ENCODE peak calls at places on chromosomes 12 and 14, in seven cellular contexts. One of them, this sample, is unnamed.

GRCh38 chr14:102020058-102020971 is 55.9 kb downstream of the DYNC1H1 start:
- DNase-seq in glutamatergic neuron: no peak
- DNase-seq in astrocyte of the spinal cord: peak; percentile 88
- DNase-seq in WERI-Rb-1: peak; percentile 28
- DNase-seq in OCI-LY7: no peak
- DNase-seq in uterus: no peak
- DNase-seq in heart right ventricle: no peak
- DNase-seq in this sample: no peak

GRCh38 chr14:27015046-27015445 is 417.2 kb upstream of the NOVA1 start:
- DNase-seq in glutamatergic neuron: no peak
- DNase-seq in OCI-LY7: no peak
- DNase-seq in astrocyte of the spinal cord: no peak
- DNase-seq in uterus: no peak
- DNase-seq in WERI-Rb-1: no peak
- DNase-seq in heart right ventricle: no peak
- DNase-seq in this sample: no peak

GRCh38 chr12:52614381-52615207 is 3.8 kb downstream of the KRT73 start:
- DNase-seq in glutamatergic neuron: no peak
- DNase-seq in heart right ventricle: no peak
- DNase-seq in WERI-Rb-1: no peak
- DNase-seq in astrocyte of the spinal cord: no peak
- DNase-seq in uterus: no peak
- DNase-seq in OCI-LY7: no peak
- DNase-seq in this sample: no peak

GRCh38 chr12:53523131-53523530 is 15.8 kb upstream of the NPFF start:
- DNase-seq in glutamatergic neuron: no peak
- DNase-seq in WERI-Rb-1: no peak
- DNase-seq in astrocyte of the spinal cord: no peak
- DNase-seq in heart right ventricle: no peak
- DNase-seq in uterus: no peak
- DNase-seq in OCI-LY7: no peak
- DNase-seq in this sample: no peak

GRCh38 chr12:54429014-54429471 is 10.0 kb upstream of the ITGA5 start:
- DNase-seq in glutamatergic neuron: no peak
- DNase-seq in uterus: no peak
- DNase-seq in heart right ventricle: no peak
- DNase-seq in astrocyte of the spinal cord: no peak
- DNase-seq in WERI-Rb-1: no peak
- DNase-seq in OCI-LY7: no peak
- DNase-seq in this sample: no peak

GRCh38 chr14:33408291-33408690 is 469.6 kb downstream of the NPAS3 start:
- DNase-seq in OCI-LY7: no peak
- DNase-seq in WERI-Rb-1: no peak
- DNase-seq in uterus: no peak
- DNase-seq in heart right ventricle: no peak
- DNase-seq in astrocyte of the spinal cord: no peak
- DNase-seq in glutamatergic neuron: no peak
- DNase-seq in this sample: no peak

GRCh38 chr14:74389980-74390379 is 36.0 kb downstream of the SYNDIG1L start:
- DNase-seq in OCI-LY7: no peak
- DNase-seq in glutamatergic neuron: no peak
- DNase-seq in WERI-Rb-1: no peak
- DNase-seq in heart right ventricle: no peak
- DNase-seq in uterus: no peak
- DNase-seq in astrocyte of the spinal cord: no peak
- DNase-seq in this sample: no peak

GRCh38 chr14:44912041-44912869 is 49.5 kb downstream of the KLHL28 start:
- DNase-seq in WERI-Rb-1: no peak
- DNase-seq in glutamatergic neuron: peak; percentile 18
- DNase-seq in uterus: peak; percentile 19
- DNase-seq in OCI-LY7: no peak
- DNase-seq in heart right ventricle: peak; percentile 20
- DNase-seq in astrocyte of the spinal cord: no peak
- DNase-seq in this sample: peak; percentile 4

GRCh38 chr12:106954462-106955376 is 988 bp upstream of the TMEM263 start:
- DNase-seq in glutamatergic neuron: peak; percentile 60
- DNase-seq in OCI-LY7: no peak
- DNase-seq in heart right ventricle: peak; percentile 53
- DNase-seq in WERI-Rb-1: peak; percentile 12
- DNase-seq in uterus: peak; percentile 52
- DNase-seq in astrocyte of the spinal cord: no peak
- DNase-seq in this sample: peak; percentile 21

GRCh38 chr12:106957617-106958016 is 1.9 kb downstream of the TMEM263 start:
- DNase-seq in uterus: no peak
- DNase-seq in OCI-LY7: peak; percentile 41
- DNase-seq in WERI-Rb-1: no peak
- DNase-seq in astrocyte of the spinal cord: peak; percentile 15
- DNase-seq in glutamatergic neuron: no peak
- DNase-seq in heart right ventricle: no peak
- DNase-seq in this sample: no peak

GRCh38 chr12:106955377-106956047 is at the start of gene TMEM263:
- DNase-seq in heart right ventricle: peak; percentile 98
- DNase-seq in WERI-Rb-1: peak; percentile 96
- DNase-seq in glutamatergic neuron: peak; percentile 97
- DNase-seq in uterus: peak; percentile 98
- DNase-seq in astrocyte of the spinal cord: peak; percentile 97
- DNase-seq in OCI-LY7: peak; percentile 95
- DNase-seq in this sample: peak; percentile 99

GRCh38 chr12:106953352-106954260 is 2.1 kb upstream of the TMEM263 start:
- DNase-seq in astrocyte of the spinal cord: peak; percentile 25
- DNase-seq in heart right ventricle: no peak
- DNase-seq in uterus: no peak
- DNase-seq in glutamatergic neuron: no peak
- DNase-seq in WERI-Rb-1: no peak
- DNase-seq in OCI-LY7: no peak
- DNase-seq in this sample: no peak

DNA sequence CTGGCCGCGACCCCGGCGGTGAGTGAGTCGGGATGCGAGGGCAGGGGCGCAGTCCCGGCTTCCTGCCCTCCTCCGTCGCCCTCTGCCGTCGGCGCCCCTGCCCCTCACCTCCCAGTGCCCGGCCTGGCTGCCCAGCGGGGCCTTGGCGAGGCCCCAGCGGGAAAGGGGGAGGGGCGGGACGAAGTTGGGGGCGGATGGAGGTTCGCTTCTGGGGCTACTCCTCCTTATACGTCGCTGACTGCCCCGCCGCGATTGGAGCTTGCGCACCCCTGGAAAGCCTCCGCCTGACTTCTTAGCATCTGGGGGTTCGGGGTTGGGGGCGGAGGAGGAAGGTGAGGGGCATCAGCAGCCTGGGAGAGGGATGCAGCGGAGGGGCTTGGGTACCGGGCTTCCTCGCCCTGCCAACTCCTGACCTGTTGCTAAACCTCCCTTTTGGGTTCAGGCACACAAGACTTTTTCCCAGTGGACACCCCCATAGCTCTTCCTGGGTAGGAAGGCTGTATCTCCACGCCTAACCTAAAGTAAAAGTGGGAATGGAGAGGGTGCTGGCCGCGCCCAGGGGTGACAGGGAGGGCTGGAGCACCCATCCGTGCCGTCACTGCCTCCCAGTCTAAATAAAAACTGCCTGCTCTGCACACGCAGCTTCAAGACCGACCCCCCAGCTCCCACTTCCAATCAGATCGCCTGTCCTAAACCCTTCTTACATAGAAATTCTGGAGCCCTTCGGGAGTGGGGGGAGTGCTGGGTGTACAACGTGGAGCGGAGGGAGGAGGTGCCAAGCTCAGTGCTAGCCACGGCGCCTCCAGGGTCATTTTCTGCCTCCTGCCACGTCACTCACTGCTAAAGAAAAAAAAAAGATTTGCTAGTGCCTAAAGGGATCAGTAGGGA is 585 bp downstream of the TMEM263 start:
- DNase-seq in WERI-Rb-1: peak; percentile 81
- DNase-seq in glutamatergic neuron: peak; percentile 43
- DNase-seq in astrocyte of the spinal cord: peak; percentile 89
- DNase-seq in heart right ventricle: peak; percentile 71
- DNase-seq in OCI-LY7: peak; percentile 63
- DNase-seq in uterus: peak; percentile 76
- DNase-seq in this sample: peak; percentile 75
- TF ChIP-seq CTCF in WERI-Rb-1: no peak
- TF ChIP-seq CTCF in glutamatergic neuron: no peak
- TF ChIP-seq CTCF in astrocyte of the spinal cord: peak; percentile 16
- TF ChIP-seq CTCF in heart right ventricle: peak; percentile 53
- TF ChIP-seq CTCF in OCI-LY7: peak; percentile 33
- TF ChIP-seq CTCF in uterus: no peak
- TF ChIP-seq CTCF in this sample: no peak

GRCh38 chr12:24231298-24231697 is 281.8 kb upstream of the SOX5 start:
- DNase-seq in glutamatergic neuron: no peak
- DNase-seq in astrocyte of the spinal cord: no peak
- DNase-seq in heart right ventricle: no peak
- DNase-seq in WERI-Rb-1: no peak
- DNase-seq in uterus: no peak
- DNase-seq in OCI-LY7: no peak
- DNase-seq in this sample: no peak

GRCh38 chr12:24228980-24229730 is 279.7 kb upstream of the SOX5 start:
- DNase-seq in glutamatergic neuron: no peak
- DNase-seq in astrocyte of the spinal cord: peak; percentile 43
- DNase-seq in heart right ventricle: no peak
- DNase-seq in WERI-Rb-1: no peak
- DNase-seq in OCI-LY7: no peak
- DNase-seq in uterus: no peak
- DNase-seq in this sample: no peak

GRCh38 chr12:24232531-24232930 is 283.1 kb upstream of the SOX5 start:
- DNase-seq in uterus: no peak
- DNase-seq in astrocyte of the spinal cord: no peak
- DNase-seq in WERI-Rb-1: no peak
- DNase-seq in heart right ventricle: no peak
- DNase-seq in glutamatergic neuron: no peak
- DNase-seq in OCI-LY7: no peak
- DNase-seq in this sample: no peak

GRCh38 chr12:24228371-24228770 is 278.9 kb upstream of the SOX5 start:
- DNase-seq in astrocyte of the spinal cord: no peak
- DNase-seq in OCI-LY7: no peak
- DNase-seq in WERI-Rb-1: no peak
- DNase-seq in uterus: no peak
- DNase-seq in heart right ventricle: no peak
- DNase-seq in glutamatergic neuron: no peak
- DNase-seq in this sample: no peak

GRCh38 chr12:24230061-24230460 is 280.6 kb upstream of the SOX5 start:
- DNase-seq in OCI-LY7: no peak
- DNase-seq in WERI-Rb-1: no peak
- DNase-seq in glutamatergic neuron: no peak
- DNase-seq in heart right ventricle: no peak
- DNase-seq in astrocyte of the spinal cord: peak; percentile 7
- DNase-seq in uterus: no peak
- DNase-seq in this sample: no peak
- TF ChIP-seq CTCF in OCI-LY7: no peak
- TF ChIP-seq CTCF in WERI-Rb-1: no peak
- TF ChIP-seq CTCF in glutamatergic neuron: no peak
- TF ChIP-seq CTCF in heart right ventricle: no peak
- TF ChIP-seq CTCF in astrocyte of the spinal cord: no peak
- TF ChIP-seq CTCF in uterus: no peak
- TF ChIP-seq CTCF in this sample: no peak

GRCh38 chr14:65623759-65624158 is 211.2 kb downstream of the FUT8 start:
- DNase-seq in glutamatergic neuron: no peak
- DNase-seq in uterus: no peak
- DNase-seq in astrocyte of the spinal cord: no peak
- DNase-seq in heart right ventricle: no peak
- DNase-seq in OCI-LY7: no peak
- DNase-seq in WERI-Rb-1: no peak
- DNase-seq in this sample: no peak

GRCh38 chr14:65618996-65619395 is 206.5 kb downstream of the FUT8 start:
- DNase-seq in WERI-Rb-1: no peak
- DNase-seq in astrocyte of the spinal cord: no peak
- DNase-seq in uterus: no peak
- DNase-seq in OCI-LY7: no peak
- DNase-seq in heart right ventricle: no peak
- DNase-seq in glutamatergic neuron: no peak
- DNase-seq in this sample: no peak

GRCh38 chr14:65627315-65627714 is 214.8 kb downstream of the FUT8 start:
- DNase-seq in astrocyte of the spinal cord: no peak
- DNase-seq in OCI-LY7: no peak
- DNase-seq in uterus: no peak
- DNase-seq in glutamatergic neuron: no peak
- DNase-seq in WERI-Rb-1: no peak
- DNase-seq in heart right ventricle: no peak
- DNase-seq in this sample: no peak

GRCh38 chr14:65620195-65620594 is 207.7 kb downstream of the FUT8 start:
- DNase-seq in heart right ventricle: no peak
- DNase-seq in OCI-LY7: no peak
- DNase-seq in WERI-Rb-1: no peak
- DNase-seq in uterus: no peak
- DNase-seq in astrocyte of the spinal cord: no peak
- DNase-seq in glutamatergic neuron: no peak
- DNase-seq in this sample: no peak

DNA sequence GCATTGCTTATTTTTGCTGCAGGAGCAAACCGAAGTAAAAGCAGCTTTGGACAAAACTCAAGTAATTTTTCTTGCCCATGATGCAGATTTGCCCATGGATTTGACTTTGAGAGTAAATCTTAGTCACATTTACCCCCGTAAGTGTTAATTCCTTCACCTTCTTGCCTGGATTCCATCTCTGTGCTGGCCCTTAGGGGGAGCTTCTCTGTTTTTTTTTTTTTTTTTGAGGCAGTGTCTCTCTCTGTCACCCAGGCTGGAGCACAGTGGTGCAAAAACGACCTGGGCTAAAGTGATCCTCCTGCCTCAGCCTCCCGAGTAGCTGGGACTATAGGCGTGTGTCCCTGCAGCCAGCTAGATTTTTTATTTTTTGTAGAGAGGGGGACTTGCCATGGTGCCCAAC is 210.2 kb downstream of the FUT8 start:
- DNase-seq in uterus: no peak
- DNase-seq in glutamatergic neuron: no peak
- DNase-seq in WERI-Rb-1: no peak
- DNase-seq in astrocyte of the spinal cord: no peak
- DNase-seq in heart right ventricle: no peak
- DNase-seq in OCI-LY7: no peak
- DNase-seq in this sample: no peak
- TF ChIP-seq CTCF in uterus: no peak
- TF ChIP-seq CTCF in glutamatergic neuron: no peak
- TF ChIP-seq CTCF in WERI-Rb-1: no peak
- TF ChIP-seq CTCF in astrocyte of the spinal cord: no peak
- TF ChIP-seq CTCF in heart right ventricle: no peak
- TF ChIP-seq CTCF in OCI-LY7: no peak
- TF ChIP-seq CTCF in this sample: no peak

GRCh38 chr12:94979941-94980340 is 23.6 kb downstream of the NDUFA12 start:
- DNase-seq in uterus: no peak
- DNase-seq in OCI-LY7: no peak
- DNase-seq in astrocyte of the spinal cord: no peak
- DNase-seq in heart right ventricle: no peak
- DNase-seq in WERI-Rb-1: no peak
- DNase-seq in glutamatergic neuron: no peak
- DNase-seq in this sample: no peak

GRCh38 chr12:94983321-94983720 is 20.2 kb downstream of the NDUFA12 start:
- DNase-seq in astrocyte of the spinal cord: no peak
- DNase-seq in glutamatergic neuron: no peak
- DNase-seq in uterus: no peak
- DNase-seq in heart right ventricle: no peak
- DNase-seq in OCI-LY7: no peak
- DNase-seq in WERI-Rb-1: no peak
- DNase-seq in this sample: no peak

GRCh38 chr12:94977766-94978468 is 25.6 kb downstream of the NDUFA12 start:
- DNase-seq in uterus: no peak
- DNase-seq in OCI-LY7: no peak
- DNase-seq in WERI-Rb-1: no peak
- DNase-seq in astrocyte of the spinal cord: no peak
- DNase-seq in heart right ventricle: no peak
- DNase-seq in glutamatergic neuron: no peak
- DNase-seq in this sample: no peak

GRCh38 chr12:94980577-94980976 is 22.9 kb downstream of the NDUFA12 start:
- DNase-seq in heart right ventricle: no peak
- DNase-seq in astrocyte of the spinal cord: peak; percentile 56
- DNase-seq in WERI-Rb-1: no peak
- DNase-seq in uterus: no peak
- DNase-seq in glutamatergic neuron: no peak
- DNase-seq in OCI-LY7: peak; percentile 34
- DNase-seq in this sample: no peak

DNA sequence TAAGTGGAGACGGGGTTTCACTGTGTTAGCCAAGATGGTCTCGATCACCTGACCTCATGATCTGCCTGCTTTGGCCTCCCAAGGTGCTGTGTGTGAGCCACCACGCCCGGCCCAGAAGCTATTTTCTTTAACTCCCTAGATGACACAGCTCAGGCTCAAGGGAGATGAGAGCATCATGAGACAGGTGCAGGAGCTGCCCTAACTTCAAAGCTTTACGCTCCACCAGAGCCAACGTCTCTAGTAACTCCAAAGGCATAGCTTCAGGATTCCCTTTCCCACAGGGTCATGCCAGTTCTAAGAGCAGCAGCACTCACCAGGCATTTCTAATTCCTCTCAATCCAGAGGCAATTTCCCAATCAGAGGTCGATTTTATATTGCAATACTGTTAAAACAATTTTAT is 21.0 kb downstream of the NDUFA12 start:
- DNase-seq in astrocyte of the spinal cord: peak; percentile 5
- DNase-seq in glutamatergic neuron: no peak
- DNase-seq in OCI-LY7: no peak
- DNase-seq in uterus: no peak
- DNase-seq in WERI-Rb-1: no peak
- DNase-seq in heart right ventricle: no peak
- DNase-seq in this sample: no peak
- TF ChIP-seq CTCF in astrocyte of the spinal cord: no peak
- TF ChIP-seq CTCF in glutamatergic neuron: no peak
- TF ChIP-seq CTCF in OCI-LY7: no peak
- TF ChIP-seq CTCF in uterus: no peak
- TF ChIP-seq CTCF in WERI-Rb-1: no peak
- TF ChIP-seq CTCF in heart right ventricle: no peak
- TF ChIP-seq CTCF in this sample: no peak

This sample was measured in endothelial cell.